ENCODE peak calls at places on chromosome 6, in eight cellular contexts. K, M, X, G, V, W, R and Y are unnamed samples.

GRCh38 chr6:31836036-31836675 is 8.6 kb downstream of the HSPA1B start:
- DNase-seq in V (no peak), K (no peak), X (no peak), G (no peak), M (no peak), W (no peak), R (no peak), Y (no peak)

GRCh38 chr6:56692586-56693245 is 50.0 kb upstream of the DST start:
- DNase-seq in W (no peak), K (no peak), V (no peak), R (no peak), G (no peak), X (peak; percentile 32), M (no peak), Y (no peak)

GRCh38 chr6:159109391-159109790 is 59.8 kb upstream of the FNDC1 start:
- DNase-seq in R (no peak), G (no peak), X (no peak), M (no peak), K (no peak), W (no peak), V (no peak), Y (no peak)

GRCh38 chr6:73236147-73236750 is 11.0 kb upstream of the KHDC1L start:
- DNase-seq in X (no peak), K (no peak), V (no peak), G (no peak), R (no peak), M (peak; percentile 93), W (no peak), Y (no peak)

GRCh38 chr6:41546866-41547798 is 951 bp downstream of the FOXP4 start:
- DNase-seq in X (peak; percentile 40), V (peak; percentile 58), M (no peak), W (peak; percentile 77), G (no peak), R (no peak), K (no peak), Y (peak; percentile 22)

GRCh38 chr6:137740967-137741761 is 125.9 kb upstream of the TNFAIP3 start:
- DNase-seq in R (no peak), W (peak; percentile 41), M (no peak), X (no peak), V (no peak), G (no peak), K (no peak), Y (no peak)

GRCh38 chr6:150373260-150373701 is 4.5 kb downstream of the IYD start:
- DNase-seq in K (no peak), V (no peak), G (no peak), X (peak; percentile 1), M (no peak), W (no peak), R (peak; percentile 64), Y (no peak)

GRCh38 chr6:41226752-41227151 is 1.4 kb upstream of the TREML4 start:
- DNase-seq in G (no peak), M (no peak), V (no peak), W (no peak), X (no peak), K (no peak), R (no peak), Y (no peak)

GRCh38 chr6:142803495-142804049 is 141.4 kb downstream of the HIVEP2 start:
- DNase-seq in R (no peak), V (no peak), G (no peak), M (no peak), X (no peak), K (no peak), W (no peak), Y (no peak)

GRCh38 chr6:27327023-27327742 is 15.1 kb upstream of the POM121L2 start:
- DNase-seq in G (no peak), V (no peak), K (no peak), W (no peak), X (no peak), M (no peak), R (no peak), Y (no peak)

GRCh38 chr6:37713529-37714119 is 15.9 kb upstream of the MDGA1 start:
- DNase-seq in K (no peak), R (no peak), M (no peak), G (no peak), V (no peak), X (no peak), W (no peak), Y (no peak)

GRCh38 chr6:163709693-163710092 is 295.2 kb downstream of the QKI start:
- DNase-seq in K (no peak), V (no peak), R (no peak), X (no peak), G (no peak), M (no peak), W (no peak), Y (no peak)

GRCh38 chr6:35922139-35922554 is 1.2 kb upstream of the SRPK1 start:
- DNase-seq in G (no peak), X (no peak), V (no peak), R (no peak), M (no peak), W (no peak), K (no peak), Y (no peak)

GRCh38 chr6:21740719-21741118 is 147.2 kb downstream of the SOX4 start:
- DNase-seq in X (no peak), V (no peak), M (no peak), K (no peak), R (no peak), W (peak; percentile 56), G (no peak), Y (peak; percentile 22)

GRCh38 chr6:21199246-21199645 is 394.3 kb upstream of the SOX4 start:
- DNase-seq in X (no peak), R (no peak), G (no peak), M (no peak), V (no peak), W (peak; percentile 65), K (no peak), Y (no peak)

GRCh38 chr6:6811151-6812002 is 222.9 kb downstream of the LY86 start:
- DNase-seq in R (no peak), M (peak; percentile 72), V (no peak), W (peak; percentile 47), K (no peak), G (no peak), X (no peak), Y (no peak)

GRCh38 chr6:15786846-15787245 is 124.0 kb upstream of the DTNBP1 start:
- DNase-seq in G (no peak), X (no peak), R (no peak), M (no peak), K (no peak), W (no peak), V (no peak), Y (no peak)

GRCh38 chr6:15065603-15066002 is 180.3 kb upstream of the JARID2 start:
- DNase-seq in M (no peak), K (no peak), R (no peak), G (no peak), X (no peak), V (no peak), W (no peak), Y (no peak)

GRCh38 chr6:26104457-26105108 is 17.4 kb downstream of the HFE start:
- DNase-seq in V (no peak), G (no peak), W (no peak), M (no peak), R (no peak), K (no peak), X (no peak), Y (no peak)

GRCh38 chr6:165732696-165733486 is 69.8 kb upstream of the PDE10A start:
- DNase-seq in V (no peak), W (no peak), K (no peak), R (no peak), X (no peak), M (no peak), G (no peak), Y (no peak)

GRCh38 chr6:56693246-56693607 is 50.5 kb upstream of the DST start:
- DNase-seq in R (peak; percentile 96), W (no peak), K (no peak), M (peak; percentile 80), G (no peak), V (no peak), X (peak; percentile 54), Y (peak; percentile 62)

GRCh38 chr6:166751051-166751595 is 124.1 kb upstream of the RPS6KA2 start:
- DNase-seq in K (no peak), X (no peak), G (no peak), M (no peak), W (peak; percentile 49), R (no peak), V (no peak), Y (no peak)